ENCODE peak calls at places on chromosomes 1 and 21, in eight cellular contexts. U, C, E, F, G, H, P and D are unnamed samples. For H3K4me1, the result is how much of the 10 kb centered on the place peaks cover.

GRCh38 chr1:111989531-111990025 is at the start of gene KCND3:
- DNase-seq in C (no peak), P (peak), U (peak), G (no peak), F (no peak), H (no peak), E (peak), D (peak)

GRCh38 chr1:93056214-93056613 is 22.9 kb upstream of the MTF2 start:
- DNase-seq in U (no peak), G (no peak), F (no peak), H (no peak), P (no peak), C (no peak), E (peak), D (no peak)

GRCh38 chr1:80278936-80279335 is 1272.4 kb upstream of the ADGRL4 start:
- DNase-seq in P (no peak), U (no peak), H (no peak), G (no peak), C (no peak), E (no peak), F (no peak), D (no peak)

GRCh38 chr1:165235158-165235776 is 121.2 kb downstream of the LMX1A start:
- DNase-seq in F (no peak), P (peak), H (no peak), U (no peak), G (no peak), C (no peak), E (no peak), D (peak)

GRCh38 chr21:25583370-25584133 is 23.7 kb downstream of the MRPL39 start:
- DNase-seq in P (no peak), C (no peak), F (no peak), E (no peak), U (no peak), H (no peak), G (no peak), D (no peak)

GRCh38 chr1:30829889-30830288 is 72.3 kb upstream of the LAPTM5 start:
- DNase-seq in F (no peak), P (no peak), E (no peak), H (no peak), G (no peak), U (no peak), C (no peak), D (no peak)

GRCh38 chr1:75745276-75745675 is 20.8 kb downstream of the ACADM start:
- DNase-seq in H (no peak), F (peak), E (no peak), G (no peak), P (no peak), C (no peak), U (no peak), D (no peak)

GRCh38 chr1:110485725-110486124 is 33.2 kb downstream of the KCNA10 start:
- DNase-seq in U (peak), F (no peak), C (no peak), E (no peak), H (no peak), P (no peak), G (peak), D (no peak)

GRCh38 chr1:116496380-116496779 is 74.4 kb downstream of the CD58 start:
- DNase-seq in P (no peak), G (peak), E (peak), F (peak), U (no peak), C (no peak), H (no peak), D (peak)

GRCh38 chr1:66747500-66747899 is 4.8 kb upstream of the DYNLT5 start:
- DNase-seq in P (no peak), G (no peak), C (no peak), U (no peak), H (no peak), F (no peak), E (no peak), D (no peak)

GRCh38 chr1:100130552-100131077 is 2.1 kb downstream of the SASS6 start:
- DNase-seq in P (no peak), F (no peak), U (no peak), E (peak), C (no peak), H (no peak), G (no peak), D (no peak)

GRCh38 chr1:12548279-12549105 is 69.5 kb downstream of the DHRS3 start:
- DNase-seq in G (no peak), F (no peak), E (no peak), U (no peak), P (peak), H (peak), C (peak), D (peak)

GRCh38 chr1:244850896-244851295 is 13.4 kb downstream of the HNRNPU start:
- DNase-seq in H (no peak), F (no peak), U (no peak), P (no peak), G (no peak), E (no peak), C (no peak), D (no peak)

GRCh38 chr1:204096931-204097330 is 24.0 kb downstream of the SOX13 start:
- DNase-seq in G (no peak), E (no peak), H (no peak), F (no peak), P (no peak), U (no peak), C (no peak), D (no peak)

GRCh38 chr1:26787706-26788514 is at the start of gene PIGV:
- DNase-seq in E (peak), F (peak), P (peak), C (peak), U (peak), H (peak), G (peak), D (peak)

GRCh38 chr1:167555971-167556714 is 2.6 kb upstream of the CREG1 start:
- DNase-seq in H (peak), F (peak), G (peak), C (no peak), E (peak), U (peak), P (peak), D (peak)

GRCh38 chr1:94304553-94304952 is 67.2 kb upstream of the ARHGAP29 start:
- DNase-seq in F (no peak), P (no peak), C (no peak), U (no peak), E (no peak), H (no peak), G (no peak), D (no peak)

GRCh38 chr1:201945157-201945556 is 1.2 kb downstream of the LMOD1 start:
- DNase-seq in C (no peak), H (no peak), E (no peak), U (no peak), G (no peak), P (no peak), F (no peak), D (no peak)

GRCh38 chr1:3091334-3091733 is 22.3 kb downstream of the PRDM16 start:
- DNase-seq in C (no peak), F (no peak), E (no peak), U (no peak), P (no peak), G (no peak), H (no peak), D (no peak)

GRCh38 chr1:96355961-96356360 is 365.6 kb upstream of the PTBP2 start:
- DNase-seq in F (no peak), E (no peak), U (no peak), G (no peak), P (no peak), C (no peak), H (no peak), D (no peak)

GRCh38 chr1:212477680-212478466 is 45.2 kb downstream of the NENF start:
- DNase-seq in G (no peak), E (no peak), C (peak), P (no peak), H (peak), F (no peak), U (no peak), D (no peak)

GRCh38 chr1:29195875-29196274 is 14.2 kb upstream of the SRSF4 start:
- DNase-seq in F (no peak), G (no peak), U (no peak), H (peak), E (no peak), P (no peak), C (no peak), D (peak)

GRCh38 chr1:178091986-178092745 is 1.7 kb upstream of the RASAL2 start:
- DNase-seq in U (no peak), H (no peak), E (peak), G (no peak), P (no peak), C (no peak), F (no peak), D (no peak)

GRCh38 chr1:57157818-57158606 is 192.2 kb upstream of the C8B start:
- DNase-seq in P (no peak), H (no peak), G (no peak), F (no peak), E (no peak), C (no peak), U (no peak), D (no peak)

GRCh38 chr1:32100359-32100758 is 7.5 kb upstream of the KPNA6 start:
- DNase-seq in F (no peak), E (peak), H (no peak), G (peak), U (no peak), P (no peak), C (no peak), D (no peak)

GRCh38 chr1:77533660-77534295 is 148.7 kb downstream of the ZZZ3 start:
- DNase-seq in F (peak), H (peak), G (peak), U (peak), C (no peak), E (peak), P (peak), D (peak)

GRCh38 chr1:202288177-202288576 is 53.6 kb downstream of the UBE2T start:
- DNase-seq in E (no peak), U (no peak), H (no peak), G (no peak), P (no peak), F (no peak), C (no peak), D (no peak)

GRCh38 chr1:235929216-235929615 is 62.5 kb upstream of the LYST start:
- DNase-seq in U (no peak), E (no peak), P (no peak), H (no peak), G (no peak), F (no peak), C (no peak), D (no peak)

GRCh38 chr1:58858344-58858673 is 74.5 kb upstream of the JUN start:
- DNase-seq in F (no peak), P (no peak), E (peak), C (no peak), G (no peak), U (no peak), H (no peak), D (no peak)

GRCh38 chr1:174788981-174789380 is 210.8 kb upstream of the CACYBP start:
- DNase-seq in H (no peak), P (no peak), E (peak), F (no peak), G (no peak), C (no peak), U (no peak), D (no peak)

GRCh38 chr1:194194724-194195123 is 1008.3 kb upstream of the B3GALT2 start:
- DNase-seq in G (no peak), H (no peak), C (no peak), P (no peak), U (no peak), E (no peak), F (no peak), D (no peak)

GRCh38 chr1:223756002-223756775 is 43.9 kb downstream of the CAPN2 start:
- DNase-seq in G (no peak), P (no peak), F (no peak), U (no peak), E (no peak), C (no peak), H (no peak), D (no peak)

GRCh38 chr1:181783208-181783607 is 278.3 kb downstream of the ZNF648 start:
- DNase-seq in F (no peak), U (no peak), H (no peak), G (no peak), P (no peak), C (no peak), E (no peak), D (no peak)

GRCh38 chr1:35499652-35500176 is 57.5 kb downstream of the KIAA0319L start:
- DNase-seq in P (peak), G (no peak), C (no peak), H (no peak), E (no peak), U (no peak), F (no peak), D (no peak)

GRCh38 chr1:53011175-53011574 is 50.8 kb upstream of the PODN start:
- DNase-seq in H (no peak), E (no peak), C (no peak), P (no peak), F (no peak), G (no peak), U (no peak), D (no peak)

GRCh38 chr1:232610187-232610901 is 19.6 kb downstream of the SIPA1L2 start:
- DNase-seq in F (no peak), H (no peak), P (no peak), E (no peak), C (no peak), U (no peak), G (no peak), D (no peak)

DNA sequence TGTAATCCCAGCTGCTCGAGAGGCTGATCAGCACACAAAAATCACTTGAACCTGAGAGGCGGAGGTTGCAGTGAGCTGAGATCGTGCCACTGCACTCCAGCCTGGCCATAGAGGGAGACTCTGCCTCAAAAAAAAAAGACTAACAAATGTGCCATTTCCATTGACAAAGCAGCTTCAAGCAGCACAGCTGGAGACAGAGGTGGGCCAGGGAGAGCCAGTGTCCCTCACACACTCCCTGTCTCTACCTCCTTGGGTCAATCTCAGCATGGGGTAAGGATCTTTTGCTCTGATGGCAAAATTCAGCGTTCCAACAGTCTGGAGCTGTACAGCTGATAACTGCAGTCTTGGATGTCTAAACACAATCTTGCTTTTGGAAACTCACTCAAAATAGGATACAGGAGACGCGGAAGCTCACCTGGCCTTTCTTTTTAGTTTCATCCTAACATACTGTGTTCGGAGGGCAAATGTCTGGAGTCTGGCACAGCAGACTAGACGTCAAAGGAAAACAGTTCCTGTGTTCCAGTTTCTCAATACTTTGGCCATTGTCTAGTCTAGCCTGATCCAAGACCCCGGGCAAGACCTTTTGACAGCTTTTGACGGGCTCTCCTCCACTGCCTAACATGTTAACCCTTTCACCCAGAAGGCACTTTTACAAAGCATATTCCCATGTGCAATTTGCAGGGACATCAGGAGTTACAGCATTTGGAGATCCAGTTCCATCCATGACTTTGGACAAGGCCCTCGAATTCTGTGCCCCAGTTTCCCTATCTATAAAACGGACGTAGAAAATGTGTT is 2.9 kb downstream of the RCC2 start:
- DNase-seq in H (no peak), C (no peak), F (no peak), G (no peak), P (no peak), U (no peak), E (peak), D (no peak)
- H3K27ac ChIP-seq in H (peak), C (peak), F (peak), G (peak), P (no peak), U (peak), E (no peak), D (peak)

GRCh38 chr1:107787299-107787698 is 177.7 kb downstream of the VAV3 start:
- DNase-seq in C (no peak), U (no peak), F (peak), E (no peak), P (no peak), G (no peak), H (no peak), D (no peak)
- H3K4me1 ChIP-seq in C (under half), U (under half), F (under half), E (under half), P (under half), G (under half), H (under half), D (under half)

DNA sequence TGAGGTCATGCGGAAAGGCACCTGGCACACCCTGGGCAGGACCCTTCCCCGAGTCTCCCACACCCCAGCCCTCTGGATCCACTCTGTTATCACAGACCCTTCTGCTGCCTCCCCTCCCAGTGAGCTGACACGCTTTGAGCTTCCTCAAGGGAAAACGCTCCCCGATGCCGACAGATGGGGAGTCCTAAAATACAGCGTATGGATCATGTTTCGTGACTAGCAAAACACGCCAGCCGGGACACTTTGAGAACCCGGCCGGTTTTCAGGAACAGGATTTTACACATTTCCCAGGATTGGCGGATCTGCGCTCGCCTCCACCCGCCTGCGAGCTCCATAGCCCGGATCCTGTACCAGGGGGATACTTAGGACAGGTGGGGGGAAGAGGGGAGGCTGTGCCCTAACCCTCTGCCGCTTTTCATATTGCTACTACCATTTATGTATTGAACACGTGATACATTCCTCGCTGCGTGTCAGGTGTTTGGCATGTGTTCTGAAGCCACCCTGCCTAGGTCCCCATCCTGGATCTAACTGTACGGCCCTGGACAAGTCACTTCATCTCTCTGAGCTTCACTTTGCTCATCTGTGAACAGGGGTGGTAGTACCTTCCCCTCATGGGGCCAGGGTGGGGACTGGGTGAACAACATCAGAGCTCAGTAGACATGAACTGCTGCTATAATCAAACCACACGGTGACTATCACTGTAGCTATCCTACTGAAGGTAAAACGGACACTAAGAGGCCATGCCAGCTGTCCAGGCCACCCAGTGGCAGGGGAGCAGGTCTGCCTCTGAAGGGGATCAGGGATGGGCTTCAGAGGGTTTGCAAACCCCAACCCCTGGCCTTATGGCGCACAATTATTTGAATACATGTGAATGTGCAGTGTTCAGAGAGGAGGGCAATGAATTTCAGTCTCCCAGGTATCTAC is 63.2 kb downstream of the SSBP3 start:
- DNase-seq in F (no peak), H (no peak), P (no peak), U (no peak), E (no peak), G (no peak), C (no peak), D (no peak)
- H3K27ac ChIP-seq in F (no peak), H (no peak), P (no peak), U (no peak), E (peak), G (no peak), C (no peak), D (peak)

DNA sequence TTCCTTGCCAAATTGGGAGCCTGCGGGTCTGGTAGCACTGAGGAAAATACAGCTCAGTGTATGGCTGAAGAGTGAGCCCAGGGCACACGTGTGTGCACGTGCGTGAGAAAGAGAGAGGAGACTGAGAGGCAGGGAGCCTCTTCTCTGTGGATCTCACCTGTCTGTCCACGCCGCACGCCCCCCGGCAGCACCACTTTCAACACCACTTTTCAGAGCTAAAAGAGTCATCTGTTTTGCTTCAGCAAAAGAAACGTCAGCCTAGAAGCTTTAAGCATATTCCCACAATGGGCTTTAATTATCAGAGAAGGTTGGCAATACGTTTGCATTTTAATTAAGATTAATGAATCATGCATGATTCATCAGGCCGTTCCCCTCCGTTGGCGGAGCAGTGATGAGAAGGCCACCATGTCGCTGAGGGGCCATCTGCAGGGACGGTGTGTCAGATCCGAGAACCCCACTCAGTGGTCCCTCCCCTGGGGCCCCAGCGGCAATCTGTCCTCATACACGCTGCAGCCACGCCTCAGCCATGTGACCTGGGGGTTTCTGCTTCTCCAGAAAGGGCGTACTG is 56.8 kb downstream of the SIK1 start:
- DNase-seq in P (no peak), G (no peak), U (peak), C (no peak), H (no peak), F (no peak), E (peak), D (no peak)
- H3K4me1 ChIP-seq in P (under half), G (under half), U (under half), C (under half), H (under half), F (under half), E (under half), D (under half)

DNA sequence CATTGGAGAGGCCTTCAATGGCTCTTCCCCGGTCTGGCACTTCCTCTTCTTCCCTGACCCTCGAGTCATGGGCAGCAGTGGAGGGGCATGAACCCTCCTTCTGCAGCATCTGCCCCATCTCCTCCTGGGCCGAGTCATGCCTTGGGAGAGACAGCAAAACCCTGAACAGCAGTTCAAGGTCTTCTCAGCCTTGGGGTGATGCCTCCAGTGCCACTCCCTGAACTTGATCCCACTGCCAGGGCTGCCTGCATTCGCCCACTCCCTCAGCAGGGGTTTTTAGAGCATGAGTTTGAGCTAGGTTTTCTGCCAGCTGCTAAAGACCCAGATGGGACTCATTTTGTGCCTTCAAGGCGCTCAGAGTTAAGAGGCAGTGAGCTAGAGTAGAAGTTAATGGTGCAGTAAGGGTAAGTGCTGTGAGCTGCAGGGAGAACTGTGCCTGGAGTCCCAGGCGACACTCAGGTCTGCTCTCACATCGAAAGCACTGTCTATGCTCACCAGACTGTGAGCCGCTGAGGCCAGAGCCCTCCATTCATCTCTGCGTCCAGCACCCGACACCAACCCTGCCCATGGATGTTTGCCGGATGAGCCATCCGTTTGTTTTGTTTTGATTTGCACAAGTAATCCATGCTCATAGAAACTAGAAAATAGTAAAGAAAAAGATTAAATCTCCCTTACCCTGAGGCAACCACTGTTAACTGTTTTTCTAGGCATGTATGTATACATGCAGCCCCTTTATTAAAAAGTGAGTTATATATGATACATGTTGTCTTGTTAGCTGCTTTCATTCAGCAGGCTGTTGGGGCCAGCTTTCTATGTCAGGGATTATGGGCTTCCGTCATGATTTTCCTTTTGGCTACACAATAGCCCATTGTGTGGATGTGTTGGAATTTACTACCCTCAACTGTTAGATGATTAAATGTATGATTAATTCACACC is 67.9 kb downstream of the VPS26C start:
- DNase-seq in C (no peak), H (no peak), G (no peak), U (no peak), F (no peak), E (peak), P (peak), D (no peak)
- H3K27ac ChIP-seq in C (peak), H (no peak), G (no peak), U (no peak), F (no peak), E (no peak), P (no peak), D (peak)

GRCh38 chr1:85313888-85314696 is 37.7 kb upstream of the BCL10 start:
- DNase-seq in G (peak), C (no peak), F (no peak), E (peak), H (no peak), U (peak), P (no peak), D (peak)
- H3K4me1 ChIP-seq in G (under half), C (under half), F (under half), E (under half), H (under half), U (under half), P (under half), D (under half)